ENCODE peak calls at places on chromosome 9, in four cellular contexts. C, M, U and Y are unnamed samples.

GRCh38 chr9:95373765-95374435 is 56.4 kb upstream of the FANCC start:
- DNase-seq in U (no peak), C (no peak), M (no peak), Y (no peak)

GRCh38 chr9:106718996-106719395 is 144.0 kb upstream of the ZNF462 start:
- DNase-seq in M (peak), U (no peak), C (no peak), Y (no peak)

GRCh38 chr9:11158063-11158462 is 545.3 kb upstream of the PTPRD start:
- DNase-seq in C (no peak), U (no peak), M (no peak), Y (no peak)

GRCh38 chr9:133715866-133716563 is 22.1 kb downstream of the SARDH start:
- DNase-seq in U (peak), M (no peak), C (no peak), Y (no peak)

GRCh38 chr9:113997610-113998009 is 80.5 kb downstream of the AMBP start:
- DNase-seq in U (peak), M (no peak), C (no peak), Y (no peak)

GRCh38 chr9:34514816-34515215 is 8.0 kb downstream of the ENHO start:
- DNase-seq in C (no peak), U (no peak), M (no peak), Y (no peak)

GRCh38 chr9:10566853-10567252 is 45.9 kb downstream of the PTPRD start:
- DNase-seq in U (no peak), M (no peak), C (no peak), Y (no peak)

GRCh38 chr9:7780261-7780988 is 19.2 kb downstream of the DMAC1 start:
- DNase-seq in M (peak), C (no peak), U (no peak), Y (no peak)

GRCh38 chr9:113151696-113152630 is 1.2 kb downstream of the SLC31A2 start:
- DNase-seq in M (no peak), C (peak), U (no peak), Y (no peak)

GRCh38 chr9:127903557-127904475 is 4.4 kb upstream of the ST6GALNAC6 start:
- DNase-seq in M (no peak), C (peak), U (peak), Y (peak)

GRCh38 chr9:35861161-35861897 is 8.9 kb downstream of the OR13J1 start:
- DNase-seq in U (no peak), M (no peak), C (no peak), Y (no peak)

GRCh38 chr9:34551751-34552605 is 29.2 kb upstream of the ENHO start:
- DNase-seq in M (no peak), C (no peak), U (peak), Y (no peak)

GRCh38 chr9:120571443-120572257 is 8.3 kb downstream of the CDK5RAP2 start:
- DNase-seq in C (no peak), M (peak), U (no peak), Y (no peak)

DNA sequence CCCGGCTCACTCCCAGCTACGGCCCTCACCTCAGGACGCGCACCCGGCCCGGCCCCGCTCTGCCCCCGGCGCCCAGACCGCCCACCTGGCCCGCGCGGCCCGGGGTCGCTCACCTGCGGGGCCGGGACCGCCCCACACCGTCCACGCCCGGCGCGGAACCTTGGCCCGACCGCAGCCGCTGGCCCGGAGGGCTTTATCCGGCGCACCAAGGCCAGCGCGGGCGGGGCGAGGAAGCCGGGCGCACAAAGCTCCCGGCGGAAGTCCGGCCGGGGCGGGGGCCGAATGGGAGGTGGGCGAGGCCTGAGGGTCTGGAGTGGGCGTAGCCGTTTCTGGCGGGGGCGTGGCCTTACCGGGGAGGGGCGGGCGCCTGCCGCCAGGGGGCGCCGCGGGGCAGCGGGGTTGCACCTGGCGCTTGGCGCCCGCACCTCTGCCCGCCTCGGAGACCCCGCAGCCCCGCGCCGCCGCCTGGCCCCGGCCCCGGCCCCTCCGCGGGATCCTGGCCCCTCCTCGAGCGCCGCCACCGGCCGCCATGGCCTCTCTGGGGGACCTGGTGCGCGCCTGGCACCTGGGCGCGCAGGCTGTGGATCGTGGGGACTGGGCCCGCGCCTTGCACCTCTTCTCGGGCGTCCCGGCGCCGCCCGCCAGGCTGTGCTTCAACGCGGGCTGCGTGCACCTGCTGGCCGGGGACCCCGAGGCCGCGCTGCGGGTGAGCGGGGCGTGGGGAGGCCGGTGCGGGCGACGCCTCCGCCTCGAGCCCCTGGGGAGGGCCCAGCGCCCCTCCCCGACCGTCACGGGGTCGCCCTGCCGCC is at the start of the genes EXD3 and NOXA1:
- DNase-seq in U (peak), M (peak), C (peak), Y (peak)
- TF ChIP-seq CTCF in U (peak), M (peak), C (peak), Y (peak)

DNA sequence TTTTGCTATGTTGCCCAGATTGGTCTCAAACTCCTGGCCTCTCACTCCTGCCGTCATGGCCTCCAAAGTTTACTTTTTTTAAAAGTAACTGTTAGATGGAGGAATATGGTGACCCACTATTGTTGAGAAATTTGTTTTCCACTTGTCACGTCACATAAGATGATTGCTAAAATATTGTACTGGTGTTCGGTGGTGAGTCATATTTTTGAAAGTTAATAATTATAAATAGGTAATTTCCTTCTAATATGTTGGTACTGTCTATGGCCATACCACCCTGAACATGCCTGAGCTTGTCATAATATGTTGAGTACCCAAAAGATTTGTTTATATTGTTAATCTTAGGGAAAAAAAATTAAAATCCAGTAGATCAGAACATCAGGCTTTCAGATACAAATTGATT is 22.6 kb downstream of the RMI1 start:
- DNase-seq in U (no peak), C (no peak), M (no peak), Y (no peak)
- TF ChIP-seq CTCF in U (no peak), C (no peak), M (no peak), Y (no peak)

GRCh38 chr9:79574166-79574565 is 2.4 kb downstream of the TLE4 start:
- DNase-seq in C (no peak), U (no peak), M (no peak), Y (no peak)

GRCh38 chr9:79572891-79573696 is 1.3 kb downstream of the TLE4 start:
- DNase-seq in M (no peak), U (peak), C (no peak), Y (peak)

GRCh38 chr9:79575560-79575959 is 3.8 kb downstream of the TLE4 start:
- DNase-seq in M (no peak), U (no peak), C (no peak), Y (no peak)

GRCh38 chr9:79573697-79573976 is 1.9 kb downstream of the TLE4 start:
- DNase-seq in C (no peak), U (no peak), M (peak), Y (no peak)

GRCh38 chr9:79574716-79575242 is 3.0 kb downstream of the TLE4 start:
- DNase-seq in C (no peak), M (peak), U (no peak), Y (no peak)
- TF ChIP-seq CTCF in C (no peak), M (no peak), U (no peak), Y (no peak)

GRCh38 chr9:12819436-12820185 is 44.8 kb downstream of the LURAP1L start:
- DNase-seq in U (no peak), M (no peak), C (peak), Y (no peak)
- TF ChIP-seq CTCF in U (peak), M (peak), C (no peak), Y (no peak)